ENCODE peak calls at places on chromosomes 3 and 15, in eight cellular contexts. K is neural progenitor cell, R is cardiac muscle cell, M is AG04450, D is endothelial cell, E is SK-N-SH, C is GM13976, N is GM20000. U is an unnamed sample.

GRCh38 chr3:9862391-9863235 is 17.4 kb downstream of the CIDEC start:
- DNase-seq in K (peak), R (peak), M (no peak), D (peak), E (peak), C (peak), N (peak), U (peak)

GRCh38 chr3:155805204-155805801 is 775 bp downstream of the C3orf33 start:
- DNase-seq in K (peak), R (peak), M (no peak), D (no peak), E (no peak), C (no peak), N (no peak), U (no peak)

GRCh38 chr3:105907790-105908189 is 39.0 kb upstream of the CBLB start:
- DNase-seq in K (no peak), R (peak), M (no peak), D (no peak), E (no peak), C (peak), N (peak), U (peak)

GRCh38 chr3:11071096-11071755 is 78.7 kb downstream of the SLC6A1 start:
- DNase-seq in K (no peak), R (no peak), M (no peak), D (no peak), E (no peak), C (no peak), N (no peak), U (no peak)

GRCh38 chr3:13023251-13024055 is 49.8 kb downstream of the IQSEC1 start:
- DNase-seq in K (no peak), R (no peak), M (no peak), D (no peak), E (no peak), C (peak), N (no peak), U (peak)

GRCh38 chr3:11603628-11604027 is 40.1 kb downstream of the VGLL4 start:
- DNase-seq in K (no peak), R (peak), M (peak), D (no peak), E (no peak), C (no peak), N (no peak), U (no peak)

GRCh38 chr3:143586565-143586964 is 261.7 kb downstream of the SLC9A9 start:
- DNase-seq in K (peak), R (peak), M (no peak), D (no peak), E (no peak), C (no peak), N (no peak), U (no peak)

GRCh38 chr3:24508423-24508839 is 13.8 kb upstream of the THRB start:
- DNase-seq in K (no peak), R (peak), M (no peak), D (no peak), E (no peak), C (no peak), N (no peak), U (no peak)

GRCh38 chr3:30085486-30085885 is 520.9 kb upstream of the TGFBR2 start:
- DNase-seq in K (peak), R (no peak), M (no peak), D (no peak), E (no peak), C (no peak), N (no peak), U (no peak)

GRCh38 chr15:31321418-31321817 is 5.2 kb upstream of the KLF13 start:
- DNase-seq in K (no peak), R (no peak), M (no peak), D (no peak), E (no peak), C (no peak), N (no peak), U (no peak)
- TF ChIP-seq CTCF in K (no peak), R (no peak), M (no peak), D (no peak), E (no peak), C (no peak), N (no peak), U (no peak)

GRCh38 chr15:69489101-69489571 is 36.5 kb downstream of the RPLP1 start:
- DNase-seq in K (no peak), R (peak), M (no peak), D (no peak), E (no peak), C (no peak), N (no peak), U (no peak)

GRCh38 chr15:69482686-69483256 is 30.2 kb downstream of the RPLP1 start:
- DNase-seq in K (no peak), R (no peak), M (no peak), D (no peak), E (no peak), C (no peak), N (no peak), U (no peak)

GRCh38 chr15:69479971-69480370 is 27.4 kb downstream of the RPLP1 start:
- DNase-seq in K (no peak), R (no peak), M (no peak), D (no peak), E (no peak), C (no peak), N (no peak), U (no peak)

GRCh38 chr15:69480932-69481331 is 28.3 kb downstream of the RPLP1 start:
- DNase-seq in K (no peak), R (no peak), M (no peak), D (no peak), E (no peak), C (no peak), N (no peak), U (no peak)

GRCh38 chr15:69484837-69485236 is 32.2 kb downstream of the RPLP1 start:
- DNase-seq in K (no peak), R (no peak), M (no peak), D (no peak), E (no peak), C (no peak), N (no peak), U (no peak)
- TF ChIP-seq CTCF in K (no peak), R (no peak), M (no peak), D (no peak), E (no peak), C (no peak), N (no peak), U (no peak)

GRCh38 chr3:196202516-196202970 is 8.7 kb downstream of the ZDHHC19 start:
- DNase-seq in K (no peak), R (peak), M (no peak), D (no peak), E (no peak), C (peak), N (peak), U (peak)
- TF ChIP-seq CTCF in K (no peak), R (no peak), M (no peak), D (no peak), E (no peak), C (no peak), N (no peak), U (no peak)

GRCh38 chr3:20225769-20226168 is 39.8 kb upstream of the SGO1 start:
- DNase-seq in K (peak), R (peak), M (no peak), D (no peak), E (peak), C (no peak), N (peak), U (no peak)
- TF ChIP-seq CTCF in K (peak), R (peak), M (peak), D (peak), E (peak), C (no peak), N (peak), U (peak)

GRCh38 chr15:32994810-32995424 is 199.6 kb downstream of the FMN1 start:
- DNase-seq in K (peak), R (peak), M (no peak), D (no peak), E (peak), C (peak), N (peak), U (peak)
- TF ChIP-seq CTCF in K (peak), R (peak), M (peak), D (peak), E (peak), C (no peak), N (peak), U (peak)